ENCODE peak calls at places on chromosomes 12 and 14, in eight cellular contexts. F is suprapubic skin, M is stomach, K is A549, C is tibial nerve, S is ovary, X is upper lobe of left lung, J is transverse colon. R is an unnamed sample.

GRCh38 chr14:104732355-104732804 is 8.4 kb downstream of the ADSS1 start:
- DNase-seq in F (no peak), M (peak), K (peak), C (no peak), S (no peak), X (peak), J (peak), R (no peak)

GRCh38 chr14:36522972-36523685 is 3.1 kb upstream of the NKX2-1 start:
- DNase-seq in F (no peak), M (no peak), K (no peak), C (no peak), S (no peak), X (peak), J (no peak), R (no peak)

GRCh38 chr12:40175489-40175888 is 49.3 kb upstream of the LRRK2 start:
- DNase-seq in F (no peak), M (no peak), K (no peak), C (no peak), S (no peak), X (no peak), J (no peak), R (no peak)

GRCh38 chr12:6171409-6172015 is 28.7 kb upstream of the CD9 start:
- DNase-seq in F (no peak), M (no peak), K (no peak), C (no peak), S (no peak), X (peak), J (no peak), R (peak)

GRCh38 chr12:6613015-6613775 is 6.0 kb upstream of the CHD4 start:
- DNase-seq in F (peak), M (peak), K (no peak), C (peak), S (peak), X (no peak), J (peak), R (peak)

GRCh38 chr12:47817272-47818006 is 2.3 kb downstream of the HDAC7 start:
- DNase-seq in F (no peak), M (no peak), K (no peak), C (no peak), S (no peak), X (peak), J (no peak), R (peak)

GRCh38 chr14:52439476-52439875 is 112.8 kb downstream of the TXNDC16 start:
- DNase-seq in F (no peak), M (no peak), K (no peak), C (no peak), S (no peak), X (no peak), J (no peak), R (no peak)

GRCh38 chr14:86035882-86036281 is 505.9 kb downstream of the FLRT2 start:
- DNase-seq in F (no peak), M (no peak), K (peak), C (no peak), S (no peak), X (no peak), J (no peak), R (no peak)

GRCh38 chr14:33930464-33930863 is 20.4 kb downstream of the EGLN3 start:
- DNase-seq in F (no peak), M (no peak), K (no peak), C (no peak), S (no peak), X (no peak), J (no peak), R (no peak)

GRCh38 chr12:91931110-91931509 is 214.5 kb downstream of the BTG1 start:
- DNase-seq in F (peak), M (peak), K (peak), C (peak), S (no peak), X (no peak), J (peak), R (peak)

GRCh38 chr14:46036099-46036498 is 615.5 kb downstream of the RPL10L start:
- DNase-seq in F (no peak), M (no peak), K (no peak), C (no peak), S (no peak), X (no peak), J (no peak), R (no peak)

GRCh38 chr14:56812364-56813103 is 2.3 kb upstream of the OTX2 start:
- DNase-seq in F (no peak), M (no peak), K (no peak), C (no peak), S (no peak), X (no peak), J (no peak), R (no peak)

GRCh38 chr14:90758959-90759358 is 57.3 kb downstream of the TTC7B start:
- DNase-seq in F (peak), M (peak), K (no peak), C (peak), S (peak), X (peak), J (peak), R (peak)

GRCh38 chr14:90760055-90760444 is 56.2 kb downstream of the TTC7B start:
- DNase-seq in F (no peak), M (no peak), K (no peak), C (no peak), S (no peak), X (no peak), J (no peak), R (no peak)

GRCh38 chr14:90758028-90758889 is 58.0 kb downstream of the TTC7B start:
- DNase-seq in F (peak), M (peak), K (peak), C (peak), S (peak), X (peak), J (peak), R (peak)

GRCh38 chr14:90759370-90760054 is 56.7 kb downstream of the TTC7B start:
- DNase-seq in F (no peak), M (peak), K (no peak), C (no peak), S (no peak), X (no peak), J (no peak), R (no peak)

DNA sequence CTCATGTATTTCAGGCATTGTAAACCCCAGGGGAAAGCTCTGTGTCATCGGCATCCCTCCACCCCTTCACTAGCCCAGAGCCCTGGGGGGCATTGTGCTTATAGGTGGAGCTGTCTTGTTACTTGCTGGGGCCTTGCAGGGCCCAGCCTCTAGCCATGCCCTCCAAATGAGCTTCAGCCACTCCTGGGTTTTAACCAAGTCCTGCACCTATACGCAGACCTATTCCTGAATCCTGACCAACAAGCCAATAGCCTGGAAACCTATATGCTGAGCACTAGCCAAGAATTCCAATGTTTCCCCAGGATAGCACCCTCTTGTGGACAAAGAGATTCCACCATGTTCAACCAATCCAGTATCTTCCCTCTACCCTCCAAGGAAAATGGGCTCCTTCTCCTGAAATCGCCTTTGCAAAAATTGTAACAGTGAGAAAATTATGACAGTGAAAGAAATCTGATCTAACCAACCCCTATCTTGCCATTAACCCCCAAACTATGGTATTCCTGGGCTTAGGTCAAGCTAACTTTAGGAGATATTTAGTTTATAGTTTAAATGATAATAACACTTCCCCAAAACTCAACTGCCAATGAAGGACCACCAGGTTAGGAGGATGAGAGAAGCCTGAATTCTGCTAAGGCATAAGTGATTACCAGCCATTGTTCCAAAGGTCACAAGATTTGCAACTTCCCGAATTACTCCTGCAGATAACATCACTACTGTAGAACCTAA is 55.5 kb downstream of the TTC7B start:
- DNase-seq in F (no peak), M (no peak), K (peak), C (no peak), S (no peak), X (no peak), J (no peak), R (no peak)
- TF ChIP-seq EP300 in F (no peak), M (no peak), K (no peak), C (no peak), S (no peak), X (no peak), J (no peak), R (no peak)

GRCh38 chr12:70366581-70367267 is 634 bp downstream of the KCNMB4 start:
- DNase-seq in F (peak), M (peak), K (peak), C (no peak), S (peak), X (peak), J (peak), R (peak)
- H3K27ac ChIP-seq in F (peak), M (no peak), K (no peak), C (peak), S (no peak), X (peak), J (peak), R (no peak)

GRCh38 chr12:132451172-132451835 is 38.6 kb upstream of the FBRSL1 start:
- DNase-seq in F (no peak), M (no peak), K (no peak), C (no peak), S (peak), X (no peak), J (no peak), R (no peak)
- TF ChIP-seq EP300 in F (no peak), M (no peak), K (no peak), C (no peak), S (no peak), X (no peak), J (no peak), R (no peak)

DNA sequence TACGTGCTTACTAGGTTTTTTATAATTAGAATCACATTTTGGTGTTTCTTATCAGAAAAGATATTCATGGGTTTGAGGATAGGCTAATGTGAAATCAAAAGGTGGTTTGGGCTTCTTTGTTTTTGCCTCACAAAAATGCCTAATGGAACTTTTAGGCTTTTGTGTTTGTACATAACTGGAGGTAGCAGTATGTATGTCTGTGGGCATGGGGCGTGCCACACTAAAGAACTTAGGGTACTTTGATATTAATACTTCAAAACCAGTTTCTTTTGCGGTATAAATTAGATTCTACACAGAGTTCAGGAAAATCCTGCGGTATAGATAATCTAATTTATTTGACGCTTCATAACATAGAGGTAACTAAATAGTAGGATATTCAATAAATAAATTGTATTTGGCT is 1.9 kb downstream of the ETV6 start:
- DNase-seq in F (no peak), M (no peak), K (no peak), C (no peak), S (no peak), X (no peak), J (no peak), R (no peak)
- H3K27ac ChIP-seq in F (peak), M (peak), K (no peak), C (no peak), S (no peak), X (peak), J (peak), R (peak)

GRCh38 chr14:92600318-92601053 is 86.9 kb downstream of the RIN3 start:
- DNase-seq in F (no peak), M (no peak), K (peak), C (no peak), S (no peak), X (no peak), J (no peak), R (no peak)
- TF ChIP-seq EP300 in F (no peak), M (no peak), K (no peak), C (no peak), S (no peak), X (no peak), J (no peak), R (no peak)

DNA sequence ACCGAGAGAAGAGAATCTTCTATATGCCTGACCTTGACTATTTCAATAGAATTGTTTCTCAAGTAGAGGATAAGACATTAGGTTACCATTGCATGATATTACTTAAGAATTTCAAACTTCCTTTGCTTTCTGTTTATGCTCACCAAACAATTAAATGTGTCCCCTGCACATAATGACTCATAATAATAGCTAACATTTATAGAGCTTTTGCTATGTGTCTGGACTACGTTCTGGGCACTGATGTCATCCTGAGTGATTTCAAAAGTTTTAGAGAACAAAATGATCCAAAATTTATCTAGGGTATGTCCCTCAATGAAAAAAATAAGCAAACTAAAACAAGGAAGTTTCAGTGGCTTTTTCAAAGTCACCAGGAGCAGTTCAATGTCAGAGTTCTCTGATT is 38.8 kb downstream of the SLC15A5 start:
- DNase-seq in F (no peak), M (no peak), K (no peak), C (no peak), S (no peak), X (no peak), J (no peak), R (no peak)
- H3K27ac ChIP-seq in F (no peak), M (no peak), K (peak), C (no peak), S (no peak), X (no peak), J (no peak), R (no peak)

R was measured in sigmoid colon.